ENCODE peak calls at places on chromosomes 12 and 14, in eight cellular contexts. J, P, T, M, F, C, N and X are unnamed samples.

GRCh38 chr12:9751204-9752144 is 9.2 kb downstream of the CD69 start:
- DNase-seq in C (peak), J (peak), N (no peak), P (no peak), T (no peak), M (no peak), F (peak), X (no peak)

GRCh38 chr14:73489481-73490175 is 1.1 kb upstream of the RIOX1 start:
- DNase-seq in N (no peak), J (no peak), F (no peak), C (no peak), M (no peak), T (no peak), P (no peak), X (no peak)

GRCh38 chr14:63032056-63032455 is 13.2 kb downstream of the KCNH5 start:
- DNase-seq in P (no peak), J (no peak), F (no peak), N (no peak), T (no peak), C (no peak), M (no peak), X (no peak)

GRCh38 chr14:64879635-64880381 is at the start of gene SPTB:
- DNase-seq in T (no peak), C (no peak), F (no peak), N (peak), M (peak), P (peak), J (no peak), X (no peak)

GRCh38 chr14:29927596-29928341 is at the start of gene PRKD1:
- DNase-seq in N (peak), F (peak), J (peak), T (no peak), M (peak), P (peak), C (peak), X (peak)

GRCh38 chr12:45259732-45260480 is 44.0 kb downstream of the ANO6 start:
- DNase-seq in C (peak), N (no peak), M (no peak), J (peak), F (peak), P (no peak), T (no peak), X (no peak)

GRCh38 chr12:106919910-106920544 is 35.7 kb upstream of the TMEM263 start:
- DNase-seq in F (peak), M (no peak), N (no peak), C (peak), J (peak), T (peak), P (no peak), X (no peak)

GRCh38 chr14:29463727-29464370 is 463.8 kb downstream of the PRKD1 start:
- DNase-seq in N (no peak), J (peak), P (no peak), F (no peak), T (no peak), M (no peak), C (peak), X (no peak)

GRCh38 chr12:130711751-130712150 is 4.3 kb downstream of the RIMBP2 start:
- DNase-seq in M (no peak), P (no peak), N (no peak), T (no peak), J (no peak), C (no peak), F (no peak), X (no peak)

GRCh38 chr12:55698241-55698955 is 9.3 kb downstream of the ITGA7 start:
- DNase-seq in F (no peak), M (no peak), T (no peak), N (no peak), J (no peak), C (no peak), P (no peak), X (peak)

GRCh38 chr14:30330452-30330851 is 228.5 kb upstream of the G2E3 start:
- DNase-seq in C (peak), P (no peak), F (peak), M (no peak), N (no peak), J (peak), T (no peak), X (no peak)

GRCh38 chr12:96219700-96220206 is 25.6 kb downstream of the ELK3 start:
- DNase-seq in T (peak), P (peak), F (peak), J (peak), M (peak), C (peak), N (no peak), X (no peak)

GRCh38 chr14:89600029-89600428 is 183.0 kb upstream of the FOXN3 start:
- DNase-seq in F (no peak), P (no peak), N (no peak), C (no peak), M (no peak), J (no peak), T (no peak), X (no peak)

GRCh38 chr12:123089125-123089524 is 61.8 kb downstream of the PITPNM2 start:
- DNase-seq in N (no peak), C (no peak), J (no peak), T (no peak), P (no peak), F (no peak), M (no peak), X (no peak)

GRCh38 chr14:44778562-44778961 is 183.2 kb downstream of the KLHL28 start:
- DNase-seq in J (peak), F (peak), M (no peak), N (no peak), T (peak), C (peak), P (no peak), X (no peak)

GRCh38 chr14:96198430-96199133 is 6.1 kb upstream of the BDKRB2 start:
- DNase-seq in J (no peak), C (no peak), P (no peak), M (peak), T (no peak), F (no peak), N (no peak), X (no peak)

GRCh38 chr12:114412825-114413749 is 7.1 kb upstream of the TBX5 start:
- DNase-seq in N (no peak), T (no peak), P (no peak), M (no peak), F (no peak), C (no peak), J (no peak), X (no peak)

GRCh38 chr12:124828264-124829007 is 35.2 kb downstream of the SCARB1 start:
- DNase-seq in P (peak), J (no peak), N (no peak), T (no peak), C (peak), M (peak), F (peak), X (no peak)

GRCh38 chr12:31715283-31715825 is 13.5 kb downstream of the AMN1 start:
- DNase-seq in F (peak), C (peak), M (no peak), N (no peak), P (no peak), T (no peak), J (no peak), X (no peak)

GRCh38 chr12:110791589-110791988 is 48.9 kb upstream of the PPP1CC start:
- DNase-seq in J (peak), F (peak), P (no peak), C (no peak), N (no peak), T (no peak), M (no peak), X (no peak)

GRCh38 chr14:24814944-24815343 is 181.0 kb upstream of the GZMB start:
- DNase-seq in F (no peak), M (no peak), T (no peak), J (no peak), P (no peak), N (no peak), C (no peak), X (no peak)

GRCh38 chr12:6852651-6853354 is 853 bp downstream of the USP5 start:
- DNase-seq in P (no peak), C (peak), M (no peak), J (peak), N (no peak), F (peak), T (no peak), X (peak)

GRCh38 chr14:88468396-88468795 is 82.9 kb downstream of the SPATA7 start:
- DNase-seq in N (no peak), P (no peak), C (peak), T (peak), M (no peak), J (peak), F (peak), X (no peak)

GRCh38 chr12:89770391-89770790 is 61.8 kb upstream of the ATP2B1 start:
- DNase-seq in F (no peak), T (no peak), P (no peak), J (no peak), M (no peak), C (no peak), N (no peak), X (no peak)

GRCh38 chr12:32083489-32083888 is 23.2 kb upstream of the BICD1 start:
- DNase-seq in N (no peak), F (peak), M (no peak), J (peak), T (no peak), C (peak), P (no peak), X (no peak)

GRCh38 chr14:21543426-21544350 is 17.5 kb upstream of the SALL2 start:
- DNase-seq in C (no peak), M (no peak), P (no peak), N (no peak), T (no peak), F (peak), J (no peak), X (no peak)

GRCh38 chr12:32901553-32901952 is 5.0 kb upstream of the PKP2 start:
- DNase-seq in M (no peak), J (no peak), N (no peak), F (peak), P (no peak), T (no peak), C (no peak), X (no peak)

GRCh38 chr14:22900088-22900799 is 17.2 kb downstream of the REM2 start:
- DNase-seq in T (peak), J (peak), M (peak), N (no peak), C (peak), F (peak), P (no peak), X (no peak)

GRCh38 chr12:47938093-47938492 is 25.3 kb upstream of the TMEM106C start:
- DNase-seq in N (no peak), F (peak), J (peak), M (no peak), C (peak), P (no peak), T (no peak), X (no peak)

GRCh38 chr12:18706798-18707197 is 31.0 kb downstream of the PLCZ1 start:
- DNase-seq in J (peak), P (no peak), C (peak), N (no peak), M (no peak), F (no peak), T (no peak), X (no peak)

GRCh38 chr12:112031472-112031871 is 18.2 kb downstream of the ERP29 start:
- DNase-seq in P (no peak), C (no peak), T (no peak), N (no peak), J (no peak), F (no peak), M (no peak), X (no peak)

GRCh38 chr14:52279405-52279804 is 11.9 kb downstream of the PTGDR start:
- DNase-seq in N (no peak), P (no peak), C (peak), M (no peak), T (no peak), F (peak), J (peak), X (no peak)

GRCh38 chr14:103072595-103073366 is 11.2 kb upstream of the LBHD2 start:
- DNase-seq in M (no peak), J (no peak), T (no peak), C (no peak), F (peak), P (no peak), N (no peak), X (no peak)

GRCh38 chr12:19741132-19741489 is 301.8 kb downstream of the AEBP2 start:
- DNase-seq in T (no peak), J (peak), M (no peak), F (no peak), N (no peak), P (no peak), C (peak), X (no peak)

GRCh38 chr14:104075530-104076151 is 9.9 kb upstream of the ASPG start:
- DNase-seq in C (no peak), F (peak), P (no peak), T (no peak), N (no peak), M (peak), J (peak), X (no peak)

GRCh38 chr14:99561827-99562226 is 42.2 kb downstream of the CCDC85C start:
- DNase-seq in C (no peak), F (peak), J (no peak), T (no peak), M (no peak), P (no peak), N (no peak), X (no peak)

GRCh38 chr12:58703911-58704310 is 216.4 kb downstream of the LRIG3 start:
- DNase-seq in C (no peak), F (no peak), J (peak), T (no peak), N (no peak), P (no peak), M (no peak), X (no peak)

GRCh38 chr12:126156806-126157574 is 1091.8 kb downstream of the AACS start:
- DNase-seq in F (no peak), M (no peak), N (no peak), C (no peak), J (no peak), P (no peak), T (no peak), X (no peak)

GRCh38 chr14:59273737-59274136 is 85.3 kb downstream of the DAAM1 start:
- DNase-seq in N (no peak), M (no peak), C (no peak), P (no peak), J (peak), T (no peak), F (peak), X (no peak)
- TF ChIP-seq CTCF in N (no peak), M (no peak), C (no peak), P (no peak), J (no peak), T (no peak), F (no peak), X (no peak)

GRCh38 chr14:37565550-37565949 is 29.5 kb downstream of the FOXA1 start:
- DNase-seq in T (no peak), M (no peak), J (no peak), N (no peak), F (no peak), C (no peak), P (no peak), X (no peak)
- TF ChIP-seq CTCF in T (peak), M (no peak), J (peak), N (no peak), F (peak), C (peak), P (peak), X (no peak)

DNA sequence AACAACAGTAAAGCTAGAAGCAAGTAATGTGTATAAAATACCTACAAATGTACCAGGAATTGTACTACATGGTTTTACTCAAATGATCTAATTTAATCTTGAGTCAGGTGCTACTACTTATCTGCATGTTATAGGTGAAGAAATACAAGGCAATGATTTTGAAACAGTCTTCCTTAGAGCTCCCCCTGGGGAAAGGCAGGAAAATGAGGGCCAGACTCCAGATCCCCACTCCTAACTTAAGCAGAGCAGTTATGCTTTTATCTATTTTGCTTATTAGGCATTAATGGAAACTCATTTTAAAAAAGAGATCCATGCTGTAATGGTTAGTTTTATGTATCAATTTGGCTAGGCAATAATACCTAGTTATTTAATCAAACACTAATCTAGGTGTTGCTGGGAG is 109.3 kb upstream of the CPSF6 start:
- DNase-seq in C (peak), T (no peak), P (no peak), N (no peak), J (peak), F (no peak), M (no peak), X (no peak)
- TF ChIP-seq CTCF in C (peak), T (no peak), P (peak), N (no peak), J (peak), F (no peak), M (no peak), X (no peak)

GRCh38 chr12:43675048-43675904 is 83.3 kb downstream of the PUS7L start:
- DNase-seq in T (no peak), P (no peak), M (no peak), N (no peak), C (no peak), J (no peak), F (peak), X (no peak)

DNA sequence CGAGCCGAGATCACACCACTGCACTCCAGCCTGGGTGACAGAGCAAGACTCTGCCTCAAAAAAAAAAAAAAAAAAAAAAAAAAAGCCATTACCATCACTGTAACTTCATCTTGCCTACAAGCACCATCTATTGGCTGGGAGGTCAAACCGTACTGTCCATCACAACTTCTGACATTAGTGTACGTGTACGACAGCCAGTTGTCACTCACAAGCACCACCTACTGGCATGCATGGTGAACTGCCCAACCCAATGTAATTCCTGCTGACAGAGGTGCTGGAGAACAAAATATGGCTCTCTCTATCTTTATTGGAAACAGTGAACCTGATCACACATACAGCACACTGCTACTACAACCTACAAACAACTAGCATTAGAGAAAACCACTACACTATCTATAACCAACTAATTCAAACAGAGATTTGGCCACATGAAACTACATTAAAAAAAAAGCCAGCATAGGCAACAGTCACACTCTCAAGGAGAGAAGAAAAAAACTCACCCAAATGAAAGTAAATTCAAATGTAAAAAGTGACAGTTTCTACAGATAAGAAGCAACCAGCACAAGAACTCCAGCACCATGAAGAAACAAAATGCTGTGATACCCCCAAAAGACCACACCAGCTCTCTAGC is 82.3 kb downstream of the PUS7L start:
- DNase-seq in F (peak), C (peak), T (no peak), N (no peak), P (no peak), M (no peak), J (peak), X (no peak)
- TF ChIP-seq CTCF in F (peak), C (peak), T (peak), N (peak), P (peak), M (no peak), J (peak), X (no peak)

GRCh38 chr14:58464652-58465051 is 37.1 kb downstream of the KIAA0586 start:
- DNase-seq in P (no peak), N (no peak), C (no peak), J (no peak), F (peak), M (no peak), T (no peak), X (no peak)

GRCh38 chr14:58469309-58469708 is 41.8 kb downstream of the KIAA0586 start:
- DNase-seq in N (no peak), J (no peak), C (no peak), F (no peak), M (no peak), T (no peak), P (no peak), X (no peak)

GRCh38 chr14:58465425-58465824 is 37.9 kb downstream of the KIAA0586 start:
- DNase-seq in N (no peak), M (no peak), P (no peak), F (peak), C (peak), T (peak), J (peak), X (no peak)

GRCh38 chr14:58467575-58467974 is 40.1 kb downstream of the KIAA0586 start:
- DNase-seq in N (no peak), F (no peak), C (no peak), J (no peak), M (no peak), P (no peak), T (no peak), X (no peak)

DNA sequence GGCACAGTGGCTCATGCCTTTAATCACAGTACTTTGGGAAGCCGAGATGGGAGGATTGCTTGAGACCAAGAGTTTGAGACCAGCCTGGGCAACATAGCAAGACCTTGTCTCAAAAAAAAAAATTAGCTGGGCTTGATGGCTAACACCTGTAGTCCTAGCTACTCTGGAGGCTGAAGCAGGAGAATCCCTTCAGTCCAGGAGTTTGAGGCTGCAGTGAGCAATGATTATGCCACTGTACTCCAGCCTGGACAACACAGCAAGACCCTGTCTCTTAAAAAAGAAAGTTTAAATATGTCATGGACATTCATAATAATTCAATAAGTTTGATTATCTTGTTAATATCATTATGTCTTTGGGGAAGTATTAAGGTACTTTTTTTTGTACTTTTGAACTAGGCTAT is 38.9 kb downstream of the KIAA0586 start:
- DNase-seq in J (no peak), M (no peak), C (no peak), T (no peak), N (no peak), F (no peak), P (no peak), X (no peak)
- TF ChIP-seq CTCF in J (no peak), M (no peak), C (no peak), T (no peak), N (no peak), F (no peak), P (no peak), X (no peak)

DNA sequence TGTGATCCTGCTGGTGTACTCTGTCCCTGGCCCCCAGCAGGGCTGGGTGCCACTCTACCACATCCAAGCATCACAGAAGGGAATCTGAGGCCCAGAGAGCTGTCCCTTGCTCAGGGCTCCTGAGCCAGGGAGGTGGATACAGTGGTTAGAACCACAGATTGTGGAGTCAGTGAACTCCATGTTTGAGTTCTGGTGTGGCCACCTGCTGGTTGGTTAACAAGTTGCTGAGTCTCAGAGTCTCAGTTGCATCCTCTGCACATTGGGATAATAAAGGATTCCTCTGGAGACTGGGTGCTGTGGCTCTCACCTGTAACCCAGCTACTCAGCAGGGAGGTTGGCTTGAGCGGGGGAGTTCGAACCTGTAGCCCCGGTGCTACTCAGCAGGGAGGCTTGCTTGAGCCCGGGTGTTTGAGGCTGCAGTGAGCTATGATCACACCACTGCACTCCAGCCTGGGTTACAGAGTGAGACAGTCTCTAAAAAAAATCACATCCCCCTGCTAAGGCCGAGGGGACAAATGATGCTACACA is 39.4 kb downstream of the MVK start:
- DNase-seq in P (no peak), T (no peak), J (peak), F (peak), M (no peak), C (peak), N (no peak), X (no peak)
- TF ChIP-seq CTCF in P (no peak), T (peak), J (peak), F (peak), M (no peak), C (peak), N (no peak), X (no peak)

GRCh38 chr12:3483089-3483488 is 7.9 kb upstream of the PRMT8 start:
- DNase-seq in N (no peak), P (no peak), C (no peak), T (no peak), F (no peak), M (no peak), J (no peak), X (no peak)
- TF ChIP-seq CTCF in N (no peak), P (no peak), C (peak), T (no peak), F (no peak), M (no peak), J (no peak), X (no peak)